ENCODE peak calls at places on chromosomes 3 and 15, in four cellular contexts. S, L, J and W are unnamed samples.

GRCh38 chr15:96703087-96703486 is 372.6 kb downstream of the NR2F2 start:
- DNase-seq in S (no peak), L (no peak), J (no peak), W (no peak)

GRCh38 chr15:95262866-95263564 is 1031.7 kb downstream of the MCTP2 start:
- DNase-seq in S (no peak), L (no peak), J (peak; percentile 62), W (peak; percentile 37)

GRCh38 chr3:140377644-140378043 is 300.2 kb upstream of the TRIM42 start:
- DNase-seq in S (no peak), L (no peak), J (no peak), W (no peak)

GRCh38 chr3:129485681-129486056 is 42.8 kb upstream of the RHO start:
- DNase-seq in S (peak; percentile 72), L (peak; percentile 52), J (peak; percentile 99), W (peak; percentile 77)

GRCh38 chr15:43312378-43312777 is 18.0 kb downstream of the LCMT2 start:
- DNase-seq in S (no peak), L (no peak), J (no peak), W (no peak)

GRCh38 chr3:31132132-31132769 is 237.8 kb upstream of the GADL1 start:
- DNase-seq in S (no peak), L (no peak), J (peak; percentile 67), W (peak; percentile 11)

GRCh38 chr3:104906001-104906639 is 460.6 kb upstream of the ALCAM start:
- DNase-seq in S (peak; percentile 62), L (no peak), J (no peak), W (no peak)

GRCh38 chr3:65177879-65178484 is 490.2 kb upstream of the ADAMTS9 start:
- DNase-seq in S (no peak), L (no peak), J (peak; percentile 60), W (no peak)

GRCh38 chr3:174951023-174951422 is 91.9 kb downstream of the NAALADL2 start:
- DNase-seq in S (no peak), L (no peak), J (peak; percentile 78), W (peak; percentile 19)

GRCh38 chr3:169579086-169579485 is 84.4 kb downstream of the MECOM start:
- DNase-seq in S (no peak), L (no peak), J (no peak), W (no peak)

GRCh38 chr3:171569571-171570132 is 109.4 kb upstream of the TNIK start:
- DNase-seq in S (no peak), L (no peak), J (no peak), W (no peak)

GRCh38 chr15:27222479-27222878 is 251.5 kb downstream of the GABRG3 start:
- DNase-seq in S (no peak), L (no peak), J (peak; percentile 83), W (no peak)

GRCh38 chr3:47473391-47473790 is 2.4 kb downstream of the SCAP start:
- DNase-seq in S (no peak), L (no peak), J (no peak), W (no peak)

GRCh38 chr3:126621171-126621570 is 33.8 kb downstream of the TXNRD3 start:
- DNase-seq in S (peak; percentile 54), L (no peak), J (peak; percentile 87), W (no peak)

GRCh38 chr3:164450276-164450905 is 627.9 kb downstream of the SI start:
- DNase-seq in S (no peak), L (no peak), J (peak; percentile 51), W (peak; percentile 42)

GRCh38 chr15:73753250-73754130 is at the start of gene INSYN1:
- DNase-seq in S (peak; percentile 75), L (peak; percentile 24), J (peak; percentile 82), W (no peak)

GRCh38 chr3:192130534-192131132 is 596.7 kb downstream of the FGF12 start:
- DNase-seq in S (peak; percentile 21), L (peak; percentile 46), J (peak; percentile 39), W (peak; percentile 14)

GRCh38 chr3:160409812-160410610 is 10.6 kb downstream of the SMC4 start:
- DNase-seq in S (no peak), L (no peak), J (peak; percentile 6), W (no peak)

GRCh38 chr15:73800662-73801345 is 47.7 kb upstream of the INSYN1 start:
- DNase-seq in S (peak; percentile 83), L (peak; percentile 11), J (peak; percentile 95), W (peak; percentile 80)

GRCh38 chr3:58173670-58174472 is 36.9 kb downstream of the DNASE1L3 start:
- DNase-seq in S (peak; percentile 58), L (peak; percentile 66), J (no peak), W (no peak)

GRCh38 chr3:179961081-179962078 is 75.4 kb downstream of the PEX5L start:
- DNase-seq in S (no peak), L (no peak), J (no peak), W (no peak)

GRCh38 chr15:71391421-71392047 is 276.3 kb downstream of the THSD4 start:
- DNase-seq in S (no peak), L (no peak), J (no peak), W (no peak)

GRCh38 chr3:193846569-193846968 is 253.6 kb downstream of the OPA1 start:
- DNase-seq in S (no peak), L (no peak), J (no peak), W (no peak)

GRCh38 chr3:141680620-141681389 is 57.3 kb upstream of the RNF7 start:
- DNase-seq in S (peak; percentile 27), L (peak; percentile 12), J (peak; percentile 67), W (peak; percentile 43)

GRCh38 chr3:169104972-169105371 is 558.5 kb downstream of the MECOM start:
- DNase-seq in S (no peak), L (no peak), J (peak; percentile 43), W (peak; percentile 51)

GRCh38 chr3:81839504-81840094 is 78.2 kb upstream of the GBE1 start:
- DNase-seq in S (no peak), L (no peak), J (no peak), W (no peak)

GRCh38 chr3:171435143-171435542 is 25.1 kb downstream of the TNIK start:
- DNase-seq in S (no peak), L (no peak), J (no peak), W (no peak)

GRCh38 chr15:85652457-85652856 is 142.3 kb downstream of the KLHL25 start:
- DNase-seq in S (no peak), L (no peak), J (no peak), W (no peak)

GRCh38 chr15:56244811-56245576 is 1.3 kb upstream of the RFX7 start:
- DNase-seq in S (no peak), L (peak; percentile 56), J (no peak), W (peak; percentile 5)

GRCh38 chr15:92624401-92624991 is 31.1 kb downstream of the FAM174B start:
- DNase-seq in S (peak; percentile 72), L (no peak), J (peak; percentile 50), W (no peak)

GRCh38 chr3:64741344-64741743 is 53.5 kb upstream of the ADAMTS9 start:
- DNase-seq in S (no peak), L (no peak), J (peak; percentile 26), W (peak; percentile 8)

GRCh38 chr3:108388136-108389132 is 92.1 kb downstream of the HHLA2 start:
- DNase-seq in S (no peak), L (no peak), J (peak; percentile 14), W (no peak)

GRCh38 chr3:50486219-50486888 is 17.1 kb downstream of the CACNA2D2 start:
- DNase-seq in S (no peak), L (no peak), J (peak; percentile 54), W (peak; percentile 12)

GRCh38 chr15:63381301-63382192 is at the start of gene CA12:
- DNase-seq in S (peak; percentile 20), L (peak; percentile 81), J (peak; percentile 72), W (peak; percentile 35)

GRCh38 chr3:147406255-147407023 is at the start of gene ZIC4:
- DNase-seq in S (no peak), L (no peak), J (no peak), W (no peak)

DNA sequence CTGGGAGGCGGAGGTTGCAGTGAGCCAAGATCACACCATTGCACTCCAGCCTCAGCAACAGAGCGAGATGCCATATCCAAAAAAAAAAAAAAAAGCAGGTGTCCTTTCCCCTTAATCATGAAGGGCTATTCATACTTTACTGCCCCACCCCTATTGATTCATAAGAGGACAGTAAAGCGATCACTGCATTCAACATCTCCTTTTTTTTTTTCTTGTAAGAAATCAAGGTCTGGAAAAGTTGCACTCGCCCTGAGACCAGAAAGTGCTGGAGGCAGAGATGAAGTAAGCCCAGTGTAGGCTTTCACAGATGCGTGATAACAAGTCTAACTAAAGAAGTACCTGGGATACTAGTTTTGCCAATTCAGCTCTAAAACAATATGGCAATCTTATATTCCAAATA is 24.2 kb downstream of the B3GNT5 start:
- DNase-seq in S (no peak), L (no peak), J (no peak), W (no peak)
- H3K36me3 ChIP-seq in S (no peaks in the 10 kb centered on the region), L (no peaks in the 10 kb centered on the region), J (no peaks in the 10 kb centered on the region), W (no peaks in the 10 kb centered on the region)

DNA sequence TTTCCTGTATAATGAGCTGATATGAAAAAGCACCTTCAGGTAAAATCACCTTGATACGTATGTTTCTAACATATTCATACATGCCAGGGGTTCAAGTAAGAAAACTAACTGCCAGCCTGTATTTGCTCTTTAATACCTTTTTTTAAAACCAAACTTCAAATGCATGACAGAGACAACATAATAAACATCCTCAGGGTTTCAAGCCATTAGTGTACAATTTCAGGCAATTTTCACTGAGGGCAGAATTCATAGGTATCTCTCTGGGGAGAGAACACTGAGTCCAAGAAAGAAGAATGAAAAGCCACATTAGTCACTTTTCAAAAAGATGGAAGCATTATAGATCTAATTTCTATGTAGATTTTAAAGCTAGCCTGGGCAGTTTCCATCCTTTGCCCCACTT is 26.9 kb downstream of the MINDY4B start:
- DNase-seq in S (no peak), L (no peak), J (no peak), W (no peak)
- H3K4me3 ChIP-seq in S (no peak overlapping the region), L (no peak overlapping the region), J (no peak overlapping the region), W (no peak overlapping the region)

GRCh38 chr3:184144505-184144904 is 9.3 kb downstream of the EIF2B5 start:
- DNase-seq in S (no peak), L (no peak), J (no peak), W (no peak)
- H3K36me3 ChIP-seq in S (peaks cover 72% of the 10 kb centered on the region), L (peaks cover 6% of the 10 kb centered on the region), J (peaks cover 24% of the 10 kb centered on the region), W (peaks cover 59% of the 10 kb centered on the region)

DNA sequence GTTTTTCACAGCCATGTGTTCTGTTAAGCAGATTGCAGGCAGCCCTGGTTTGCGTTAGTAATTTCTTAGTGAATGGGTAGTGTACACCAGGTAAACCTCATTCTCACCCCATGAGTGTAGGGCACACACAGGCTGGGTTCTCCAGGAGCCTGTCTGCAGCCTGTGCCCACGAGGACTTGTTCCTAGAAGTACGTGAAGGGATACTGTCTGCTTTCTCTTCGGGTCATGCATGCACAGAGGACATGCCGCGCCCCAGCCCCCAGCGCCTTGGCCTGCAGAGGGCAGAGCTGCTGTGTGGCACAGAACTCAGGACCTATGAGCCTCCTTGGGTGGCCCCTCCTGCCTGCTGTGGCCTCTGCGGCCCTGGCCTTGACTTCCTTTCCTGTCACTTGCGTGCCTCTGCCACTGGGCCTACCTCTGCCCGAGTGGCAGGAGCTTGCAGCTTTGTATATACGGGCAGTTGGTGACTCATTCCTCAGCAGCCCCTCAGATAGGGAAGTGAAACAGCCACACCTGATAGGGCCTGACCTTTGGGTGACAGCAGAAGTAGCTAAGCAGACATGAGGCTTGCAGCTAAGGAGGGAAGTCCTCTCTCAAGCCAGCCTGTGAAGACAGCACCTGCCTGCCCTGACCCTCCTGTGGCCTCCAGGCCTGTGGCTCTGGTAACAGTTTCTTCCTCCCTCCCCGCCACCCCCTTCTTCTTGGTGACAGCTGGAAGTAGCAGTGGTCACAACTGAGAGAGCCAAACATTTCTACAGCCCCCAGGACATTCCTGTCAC is 19.5 kb downstream of the PPCDC start:
- DNase-seq in S (peak; percentile 85), L (peak; percentile 88), J (peak; percentile 49), W (peak; percentile 22)
- H3K4me3 ChIP-seq in S (peak overlapping the region; percentile 49), L (no peak overlapping the region), J (peak overlapping the region; percentile 20), W (no peak overlapping the region)